ENCODE peak calls at places on chromosome 2, in nine cellular contexts. H, O, D, U, R, E, Q, B and F are unnamed samples.

GRCh38 chr2:5409925-5410360 is 282.2 kb upstream of the SOX11 start:
- DNase-seq in Q (no peak), E (no peak), B (no peak), D (no peak), H (no peak), O (no peak), R (no peak), U (no peak), F (no peak)

GRCh38 chr2:69956580-69956979 is 4.9 kb downstream of the ASPRV1 start:
- DNase-seq in O (no peak), E (no peak), R (no peak), U (no peak), Q (no peak), H (no peak), D (no peak), B (no peak), F (no peak)

GRCh38 chr2:162060522-162060921 is 13.5 kb downstream of the DPP4 start:
- DNase-seq in B (no peak), U (no peak), Q (no peak), D (no peak), R (no peak), E (no peak), O (no peak), H (no peak), F (no peak)

GRCh38 chr2:97951155-97951670 is 44.5 kb downstream of the TMEM131 start:
- DNase-seq in H (no peak), E (no peak), R (no peak), Q (no peak), O (no peak), D (no peak), U (no peak), B (no peak), F (no peak)

GRCh38 chr2:196951973-196952372 is 25.5 kb upstream of the PGAP1 start:
- DNase-seq in O (no peak), R (no peak), H (no peak), B (no peak), E (no peak), D (no peak), Q (no peak), U (no peak), F (no peak)

GRCh38 chr2:71226391-71226964 is 425 bp downstream of the PAIP2B start:
- DNase-seq in U (no peak), D (no peak), R (no peak), E (no peak), H (peak), Q (no peak), B (no peak), O (no peak), F (peak)

GRCh38 chr2:225471039-225471438 is 71.5 kb downstream of the NYAP2 start:
- DNase-seq in O (no peak), D (no peak), R (no peak), E (no peak), U (no peak), B (no peak), Q (no peak), H (no peak), F (no peak)

GRCh38 chr2:73091164-73091563 is 19.7 kb upstream of the SFXN5 start:
- DNase-seq in Q (no peak), H (no peak), D (no peak), O (no peak), B (no peak), U (no peak), E (no peak), R (no peak), F (no peak)

GRCh38 chr2:230128943-230129342 is 60.2 kb upstream of the SLC16A14 start:
- DNase-seq in Q (no peak), O (no peak), R (no peak), E (peak), B (no peak), U (no peak), H (no peak), D (no peak), F (no peak)

GRCh38 chr2:68031546-68032160 is 31.2 kb downstream of the C1D start:
- DNase-seq in O (no peak), R (no peak), E (peak), U (no peak), H (peak), D (no peak), B (no peak), Q (no peak), F (peak)

GRCh38 chr2:120029672-120030640 is 17.1 kb downstream of the EPB41L5 start:
- DNase-seq in Q (no peak), H (no peak), E (no peak), O (no peak), R (no peak), U (no peak), B (no peak), D (no peak), F (no peak)

GRCh38 chr2:204945376-204945775 is 400.1 kb downstream of the PARD3B start:
- DNase-seq in B (no peak), O (no peak), D (no peak), E (no peak), H (no peak), U (no peak), R (no peak), Q (no peak), F (no peak)

GRCh38 chr2:186274936-186275575 is 211.0 kb upstream of the ZC3H15 start:
- DNase-seq in E (peak), O (no peak), B (no peak), Q (no peak), U (no peak), H (peak), R (no peak), D (no peak), F (no peak)

GRCh38 chr2:214011676-214012075 is 399.2 kb upstream of the VWC2L start:
- DNase-seq in U (no peak), Q (no peak), B (no peak), R (no peak), D (no peak), E (no peak), O (no peak), H (no peak), F (no peak)

GRCh38 chr2:100291152-100291970 is 30.9 kb downstream of the LONRF2 start:
- DNase-seq in E (peak), Q (peak), B (peak), D (peak), U (peak), H (peak), O (peak), R (no peak), F (peak)

GRCh38 chr2:152443771-152444170 is 108.8 kb downstream of the FMNL2 start:
- DNase-seq in E (no peak), R (no peak), H (no peak), Q (no peak), D (no peak), B (no peak), O (no peak), U (no peak), F (no peak)

GRCh38 chr2:108535380-108535677 is 1.1 kb downstream of the LIMS1 start:
- DNase-seq in U (no peak), Q (no peak), O (no peak), H (no peak), D (no peak), R (no peak), E (no peak), B (no peak), F (no peak)

GRCh38 chr2:26460613-26461031 is 17.3 kb downstream of the OTOF start:
- DNase-seq in H (no peak), D (no peak), O (no peak), R (no peak), B (no peak), Q (no peak), E (no peak), U (no peak), F (no peak)

GRCh38 chr2:122388208-122388607 is 632.8 kb downstream of the TSN start:
- DNase-seq in Q (no peak), R (no peak), E (no peak), B (no peak), D (no peak), O (no peak), U (no peak), H (no peak), F (no peak)

GRCh38 chr2:197477764-197478163 is 21.9 kb downstream of the HSPD1 start:
- DNase-seq in Q (no peak), R (no peak), B (no peak), O (no peak), E (no peak), U (no peak), H (no peak), D (no peak), F (no peak)

GRCh38 chr2:237627463-237628321 is at the start of gene LRRFIP1:
- DNase-seq in Q (no peak), R (no peak), O (no peak), E (no peak), U (no peak), D (peak), B (peak), H (peak), F (no peak)